ENCODE peak calls at places on chromosomes 3 and 15, in four cellular contexts. J is osteoblast, X is MM.1S, T is hepatocyte. U is an unnamed sample. For H3K4me1, the result is how much of the 10 kb centered on the place peaks cover.

GRCh38 chr3:46393554-46394434 is 13.1 kb downstream of the CCR5AS start:
- DNase-seq in J (no peak), X (peak), T (no peak), U (no peak)

GRCh38 chr15:88391006-88391405 is 76.2 kb downstream of the MRPL46 start:
- DNase-seq in J (no peak), X (no peak), T (no peak), U (no peak)

GRCh38 chr3:178709047-178709446 is 172.8 kb downstream of the KCNMB2 start:
- DNase-seq in J (no peak), X (no peak), T (peak), U (no peak)

GRCh38 chr3:182135056-182135455 is 423.3 kb downstream of the SOX2 start:
- DNase-seq in J (peak), X (no peak), T (no peak), U (no peak)

GRCh38 chr3:182949688-182950087 is 30.6 kb downstream of the DCUN1D1 start:
- DNase-seq in J (no peak), X (no peak), T (no peak), U (no peak)

GRCh38 chr15:41055706-41056105 is 60.4 kb downstream of the INO80 start:
- DNase-seq in J (no peak), X (no peak), T (no peak), U (no peak)

GRCh38 chr3:121481116-121481895 is 64.5 kb downstream of the POLQ start:
- DNase-seq in J (no peak), X (no peak), T (no peak), U (no peak)

GRCh38 chr3:53320697-53321096 is 26.6 kb downstream of the DCP1A start:
- DNase-seq in J (no peak), X (no peak), T (no peak), U (no peak)

GRCh38 chr3:168570404-168571173 is 474.9 kb upstream of the GOLIM4 start:
- DNase-seq in J (no peak), X (no peak), T (no peak), U (no peak)

GRCh38 chr3:67109651-67110204 is 111.6 kb downstream of the KBTBD8 start:
- DNase-seq in J (no peak), X (peak), T (peak), U (peak)

GRCh38 chr3:197372076-197372661 is 73.8 kb upstream of the DLG1 start:
- DNase-seq in J (peak), X (no peak), T (peak), U (peak)

GRCh38 chr3:21839181-21839580 is 88.2 kb upstream of the ZNF385D start:
- DNase-seq in J (no peak), X (no peak), T (no peak), U (no peak)

GRCh38 chr3:52435246-52436101 is 9.4 kb downstream of the SEMA3G start:
- DNase-seq in J (peak), X (no peak), T (no peak), U (no peak)

GRCh38 chr3:183287301-183287971 is 34.4 kb downstream of the B3GNT5 start:
- DNase-seq in J (peak), X (no peak), T (peak), U (no peak)

GRCh38 chr3:10911350-10912002 is 81.1 kb upstream of the SLC6A1 start:
- DNase-seq in J (no peak), X (no peak), T (no peak), U (no peak)

GRCh38 chr3:151960956-151961580 is 87.6 kb downstream of the SUCNR1 start:
- DNase-seq in J (no peak), X (no peak), T (peak), U (no peak)

GRCh38 chr15:68387288-68388143 is 44.4 kb downstream of the ITGA11 start:
- DNase-seq in J (no peak), X (no peak), T (no peak), U (no peak)

GRCh38 chr15:58666957-58667356 is 82.5 kb downstream of the ADAM10 start:
- DNase-seq in J (peak), X (no peak), T (no peak), U (no peak)

GRCh38 chr3:13124631-13125030 is 51.4 kb upstream of the IQSEC1 start:
- DNase-seq in J (peak), X (no peak), T (no peak), U (no peak)

GRCh38 chr3:119025390-119025789 is 9.3 kb downstream of the IGSF11 start:
- DNase-seq in J (no peak), X (no peak), T (no peak), U (no peak)

GRCh38 chr3:141795719-141796435 is 32.7 kb downstream of the GRK7 start:
- DNase-seq in J (no peak), X (no peak), T (no peak), U (no peak)

GRCh38 chr3:30677347-30677685 is 70.9 kb downstream of the TGFBR2 start:
- DNase-seq in J (no peak), X (no peak), T (no peak), U (no peak)
- H3K4me1 ChIP-seq in J (under half), X (under half), T (under half), U (under half)

GRCh38 chr3:42831321-42831713 is 22.1 kb downstream of the ACKR2 start:
- DNase-seq in J (peak), X (peak), T (peak), U (no peak)

GRCh38 chr3:42829083-42829627 is 19.9 kb downstream of the ACKR2 start:
- DNase-seq in J (no peak), X (no peak), T (peak), U (no peak)

GRCh38 chr3:42827654-42828053 is 18.4 kb downstream of the ACKR2 start:
- DNase-seq in J (no peak), X (no peak), T (no peak), U (no peak)

GRCh38 chr3:42829628-42830436 is 20.6 kb downstream of the ACKR2 start:
- DNase-seq in J (no peak), X (no peak), T (no peak), U (no peak)

GRCh38 chr3:42830437-42831320 is 21.4 kb downstream of the ACKR2 start:
- DNase-seq in J (no peak), X (no peak), T (peak), U (no peak)
- H3K27ac ChIP-seq in J (no peak), X (no peak), T (no peak), U (no peak)

DNA sequence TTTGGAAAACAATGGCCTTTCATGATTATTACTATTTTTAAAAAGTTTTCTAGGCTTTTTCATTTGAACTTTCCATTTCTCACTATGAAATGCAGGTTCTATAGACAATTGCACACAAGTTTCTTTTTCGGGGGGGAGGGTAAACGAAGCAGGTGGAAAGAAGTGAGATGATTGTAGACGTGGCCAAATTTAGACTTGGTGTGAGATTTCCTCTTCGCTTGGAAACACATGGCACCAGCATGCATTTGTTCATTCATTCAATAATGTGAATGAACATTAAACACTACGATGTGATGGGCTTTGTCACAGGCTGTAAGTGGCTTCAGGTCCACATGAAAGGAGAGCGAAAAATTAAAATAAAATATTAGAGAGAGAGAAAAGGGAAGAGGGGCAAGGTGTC is 35.9 kb downstream of the GAP43 start:
- DNase-seq in J (no peak), X (peak), T (no peak), U (no peak)
- H3K4me1 ChIP-seq in J (under half), X (under half), T (under half), U (under half)

GRCh38 chr3:69105320-69105719 is 17.1 kb downstream of the LMOD3 start:
- DNase-seq in J (no peak), X (peak), T (no peak), U (no peak)
- H3K27ac ChIP-seq in J (peak), X (peak), T (no peak), U (no peak)

U was measured in SJSA1.